ENCODE peak calls at places on chromosomes 7 and 10, in six cellular contexts. H, D, A, L, W and F are unnamed samples.

GRCh38 chr10:73771722-73772279 is 10.0 kb upstream of the CHCHD1 start:
- DNase-seq in D (peak; percentile 96), W (peak; percentile 76), A (peak; percentile 62), H (peak; percentile 87), L (peak; percentile 92), F (peak; percentile 64)

GRCh38 chr10:117950408-117950807 is 96.3 kb downstream of the RAB11FIP2 start:
- DNase-seq in H (no peak), W (no peak), A (no peak), L (no peak), D (no peak), F (no peak)

GRCh38 chr7:155490697-155491628 is 33.0 kb downstream of the EN2 start:
- DNase-seq in D (no peak), W (no peak), L (no peak), A (peak; percentile 57), H (peak; percentile 90), F (no peak)

GRCh38 chr7:132286836-132287235 is 289.4 kb downstream of the PLXNA4 start:
- DNase-seq in A (no peak), L (no peak), H (no peak), W (no peak), D (no peak), F (no peak)

GRCh38 chr7:377069-378040 is 87.4 kb downstream of the FOXL3 start:
- DNase-seq in L (no peak), H (no peak), W (no peak), A (no peak), D (no peak), F (no peak)

GRCh38 chr7:27237735-27238334 is 4.8 kb upstream of the EVX1 start:
- DNase-seq in L (no peak), D (peak; percentile 58), W (no peak), A (peak; percentile 87), H (no peak), F (no peak)

GRCh38 chr10:26725837-26726727 is 28.6 kb downstream of the PDSS1 start:
- DNase-seq in L (peak; percentile 72), W (peak; percentile 41), A (peak; percentile 68), H (peak; percentile 54), D (peak; percentile 55), F (peak; percentile 73)

GRCh38 chr7:112898432-112899290 is 108.5 kb upstream of the TMEM168 start:
- DNase-seq in A (peak; percentile 72), D (peak; percentile 78), H (peak; percentile 89), L (peak; percentile 73), W (peak; percentile 73), F (peak; percentile 59)

GRCh38 chr7:87671-88070 is 104.7 kb upstream of the FAM20C start:
- DNase-seq in W (no peak), A (no peak), D (no peak), L (peak; percentile 3), H (no peak), F (no peak)

GRCh38 chr7:77917500-77918262 is 119.1 kb downstream of the PHTF2 start:
- DNase-seq in A (no peak), H (no peak), D (peak; percentile 11), W (no peak), L (no peak), F (no peak)

GRCh38 chr10:15349133-15349532 is 22.0 kb downstream of the FAM171A1 start:
- DNase-seq in A (no peak), D (no peak), H (no peak), W (no peak), L (no peak), F (no peak)

GRCh38 chr7:145959981-145960380 is 156.6 kb upstream of the CNTNAP2 start:
- DNase-seq in H (no peak), W (no peak), A (no peak), D (no peak), L (no peak), F (no peak)

GRCh38 chr7:82481499-82482097 is 38.0 kb upstream of the CACNA2D1 start:
- DNase-seq in W (peak; percentile 32), D (peak; percentile 43), A (peak; percentile 57), L (peak; percentile 9), H (peak; percentile 58), F (peak; percentile 13)

GRCh38 chr7:111832159-111832558 is 269.9 kb upstream of the IMMP2L start:
- DNase-seq in D (no peak), A (no peak), H (no peak), L (no peak), W (no peak), F (no peak)

GRCh38 chr10:93893646-93894515 is at the start of gene SLC35G1:
- DNase-seq in A (peak; percentile 77), L (peak; percentile 86), W (peak; percentile 84), D (peak; percentile 64), H (peak; percentile 77), F (peak; percentile 87)

GRCh38 chr7:83684928-83685327 is 36.0 kb upstream of the SEMA3E start:
- DNase-seq in D (peak; percentile 62), H (peak; percentile 98), A (no peak), L (peak; percentile 23), W (no peak), F (no peak)

DNA sequence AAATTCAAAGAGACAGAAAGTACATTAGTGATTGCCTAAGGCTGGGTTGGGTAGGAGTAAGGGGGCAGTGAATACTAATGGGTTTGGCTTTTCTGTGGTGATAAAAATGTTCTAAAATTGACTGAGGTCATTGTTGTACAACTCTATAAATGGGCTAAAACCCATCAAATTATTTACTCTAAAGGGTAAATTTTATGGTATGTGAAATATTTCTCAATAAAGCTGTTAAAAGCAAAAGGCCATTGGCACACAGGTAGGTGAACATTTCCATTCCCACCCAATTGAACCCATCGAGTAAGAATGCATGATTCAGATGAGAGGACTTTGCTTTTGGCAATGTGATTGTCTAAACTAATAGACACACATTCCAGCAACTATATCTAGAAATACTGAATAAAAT is 579.4 kb downstream of the GATA3 start:
- DNase-seq in L (no peak), D (peak; percentile 62), A (no peak), H (no peak), W (no peak), F (no peak)
- H3K4me3 ChIP-seq in L (no peak overlapping the region), D (no peak overlapping the region), A (no peak overlapping the region), H (no peak overlapping the region), W (no peak overlapping the region), F (no peak overlapping the region)

GRCh38 chr10:33489606-33490176 is 155.2 kb upstream of the NRP1 start:
- DNase-seq in H (no peak), A (no peak), D (no peak), W (no peak), L (no peak), F (no peak)
- TF ChIP-seq EZH2phosphoT487 in H (no peak), A (no peak), D (no peak), W (no peak), L (no peak), F (no peak)

GRCh38 chr10:128209862-128210214 is 83.6 kb upstream of the MKI67 start:
- DNase-seq in W (no peak), A (no peak), H (no peak), L (no peak), D (no peak), F (no peak)
- H3K4me3 ChIP-seq in W (no peak overlapping the region), A (no peak overlapping the region), H (peak overlapping the region; percentile 69), L (no peak overlapping the region), D (no peak overlapping the region), F (no peak overlapping the region)

GRCh38 chr7:55490099-55490498 is 82.2 kb downstream of the VOPP1 start:
- DNase-seq in L (no peak), H (no peak), A (no peak), W (no peak), D (no peak), F (no peak)
- TF ChIP-seq EZH2phosphoT487 in L (no peak), H (no peak), A (no peak), W (no peak), D (no peak), F (no peak)

DNA sequence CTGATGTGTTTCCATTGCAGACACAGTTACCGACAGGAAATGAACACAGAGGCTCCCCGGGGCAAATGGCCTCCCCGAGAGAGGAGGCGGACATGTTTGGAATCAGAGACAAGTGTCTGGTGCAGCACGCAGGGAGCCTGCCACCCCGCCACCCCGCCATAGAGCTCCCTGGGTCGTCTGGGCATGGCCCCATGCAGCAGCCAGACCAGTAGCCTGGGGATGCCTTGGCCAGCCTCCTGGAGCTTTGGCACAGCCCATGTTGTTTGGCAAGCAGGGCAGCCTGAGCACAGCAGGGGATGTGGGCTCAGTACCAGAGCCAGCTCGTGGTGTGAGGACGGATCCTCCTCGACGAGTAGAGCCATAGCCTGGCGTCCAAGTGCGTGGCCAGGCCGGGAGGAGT is 80.8 kb downstream of the NKX6-2 start:
- DNase-seq in A (no peak), H (no peak), L (no peak), W (no peak), D (no peak), F (no peak)
- H3K4me3 ChIP-seq in A (no peak overlapping the region), H (no peak overlapping the region), L (no peak overlapping the region), W (no peak overlapping the region), D (no peak overlapping the region), F (no peak overlapping the region)